ENCODE peak calls at places on chromosomes 7 and 10, in four cellular contexts. B is PC-9, Z is suprapubic skin, J is transverse colon. K is an unnamed sample. For H3K36me3, the result is how much of the 10 kb centered on the place peaks cover.

GRCh38 chr10:90088008-90088322 is 386.6 kb downstream of the KIF20B start:
- DNase-seq in B (no peak), Z (no peak), J (no peak), K (no peak)

GRCh38 chr10:68987611-68988010 is 992 bp upstream of the KIFBP start:
- DNase-seq in B (no peak), Z (no peak), J (no peak), K (no peak)

GRCh38 chr7:112995091-112995824 is 91.4 kb downstream of the GPR85 start:
- DNase-seq in B (no peak), Z (no peak), J (no peak), K (no peak)

GRCh38 chr10:79112898-79113431 is 44.2 kb downstream of the ZMIZ1 start:
- DNase-seq in B (no peak), Z (no peak), J (no peak), K (no peak)

GRCh38 chr7:80002865-80003264 is 131.8 kb upstream of the GNAI1 start:
- DNase-seq in B (no peak), Z (no peak), J (no peak), K (no peak)

GRCh38 chr7:77258014-77258413 is 58.4 kb upstream of the FGL2 start:
- DNase-seq in B (no peak), Z (no peak), J (no peak), K (no peak)

GRCh38 chr7:51613911-51614344 is 297.3 kb upstream of the COBL start:
- DNase-seq in B (no peak), Z (no peak), J (no peak), K (no peak)

GRCh38 chr7:1720325-1720724 is 50.2 kb downstream of the ELFN1 start:
- DNase-seq in B (no peak), Z (no peak), J (no peak), K (no peak)

GRCh38 chr7:45897042-45897690 is 8.9 kb downstream of the IGFBP1 start:
- DNase-seq in B (no peak), Z (no peak), J (no peak), K (no peak)

GRCh38 chr10:131955591-131956340 is 26.0 kb downstream of the BNIP3 start:
- DNase-seq in B (no peak), Z (no peak), J (no peak), K (no peak)

GRCh38 chr10:132612571-132613504 is 75.3 kb downstream of the INPP5A start:
- DNase-seq in B (no peak), Z (peak), J (no peak), K (no peak)

GRCh38 chr10:48577158-48577557 is 27.7 kb downstream of the ARHGAP22 start:
- DNase-seq in B (no peak), Z (no peak), J (no peak), K (no peak)

GRCh38 chr7:34672430-34672829 is 14.4 kb downstream of the NPSR1 start:
- DNase-seq in B (no peak), Z (no peak), J (no peak), K (no peak)

GRCh38 chr10:119871881-119872609 is 598 bp downstream of the MCMBP start:
- DNase-seq in B (peak), Z (peak), J (peak), K (peak)

GRCh38 chr10:119449760-119450461 is 92.6 kb downstream of the RGS10 start:
- DNase-seq in B (peak), Z (no peak), J (no peak), K (no peak)

GRCh38 chr10:2079603-2080078 is 342.3 kb upstream of the ADARB2 start:
- DNase-seq in B (no peak), Z (no peak), J (no peak), K (no peak)

GRCh38 chr10:64196638-64197315 is 675.6 kb downstream of the REEP3 start:
- DNase-seq in B (no peak), Z (no peak), J (no peak), K (no peak)

GRCh38 chr10:17199351-17199804 is 2.1 kb downstream of the TRDMT1 start:
- DNase-seq in B (no peak), Z (no peak), J (no peak), K (no peak)

GRCh38 chr10:218753-219152 is 83.5 kb downstream of the ZMYND11 start:
- DNase-seq in B (no peak), Z (no peak), J (no peak), K (no peak)

GRCh38 chr10:60414877-60415585 is 25.4 kb upstream of the ANK3 start:
- DNase-seq in B (peak), Z (no peak), J (no peak), K (no peak)

GRCh38 chr7:44557485-44557884 is 16.2 kb downstream of the DDX56 start:
- DNase-seq in B (no peak), Z (no peak), J (no peak), K (no peak)

GRCh38 chr10:111360260-111360925 is 283.6 kb downstream of the ADRA2A start:
- DNase-seq in B (peak), Z (no peak), J (peak), K (no peak)

GRCh38 chr7:155309021-155309338 is 11.3 kb downstream of the INSIG1 start:
- DNase-seq in B (no peak), Z (no peak), J (no peak), K (no peak)
- H3K36me3 ChIP-seq in B (under half), Z (under half), J (under half), K (under half)

GRCh38 chr10:15879663-15880062 is 19.4 kb upstream of the MINDY3 start:
- DNase-seq in B (no peak), Z (no peak), J (no peak), K (no peak)

GRCh38 chr10:15881542-15881941 is 21.2 kb upstream of the MINDY3 start:
- DNase-seq in B (no peak), Z (no peak), J (no peak), K (no peak)

GRCh38 chr10:15877836-15878576 is 17.7 kb upstream of the MINDY3 start:
- DNase-seq in B (no peak), Z (no peak), J (no peak), K (no peak)

GRCh38 chr10:15884447-15884846 is 24.1 kb upstream of the MINDY3 start:
- DNase-seq in B (no peak), Z (no peak), J (no peak), K (no peak)

GRCh38 chr10:15879058-15879457 is 18.8 kb upstream of the MINDY3 start:
- DNase-seq in B (no peak), Z (no peak), J (no peak), K (no peak)
- TF ChIP-seq CTCF in B (peak), Z (peak), J (peak), K (peak)

DNA sequence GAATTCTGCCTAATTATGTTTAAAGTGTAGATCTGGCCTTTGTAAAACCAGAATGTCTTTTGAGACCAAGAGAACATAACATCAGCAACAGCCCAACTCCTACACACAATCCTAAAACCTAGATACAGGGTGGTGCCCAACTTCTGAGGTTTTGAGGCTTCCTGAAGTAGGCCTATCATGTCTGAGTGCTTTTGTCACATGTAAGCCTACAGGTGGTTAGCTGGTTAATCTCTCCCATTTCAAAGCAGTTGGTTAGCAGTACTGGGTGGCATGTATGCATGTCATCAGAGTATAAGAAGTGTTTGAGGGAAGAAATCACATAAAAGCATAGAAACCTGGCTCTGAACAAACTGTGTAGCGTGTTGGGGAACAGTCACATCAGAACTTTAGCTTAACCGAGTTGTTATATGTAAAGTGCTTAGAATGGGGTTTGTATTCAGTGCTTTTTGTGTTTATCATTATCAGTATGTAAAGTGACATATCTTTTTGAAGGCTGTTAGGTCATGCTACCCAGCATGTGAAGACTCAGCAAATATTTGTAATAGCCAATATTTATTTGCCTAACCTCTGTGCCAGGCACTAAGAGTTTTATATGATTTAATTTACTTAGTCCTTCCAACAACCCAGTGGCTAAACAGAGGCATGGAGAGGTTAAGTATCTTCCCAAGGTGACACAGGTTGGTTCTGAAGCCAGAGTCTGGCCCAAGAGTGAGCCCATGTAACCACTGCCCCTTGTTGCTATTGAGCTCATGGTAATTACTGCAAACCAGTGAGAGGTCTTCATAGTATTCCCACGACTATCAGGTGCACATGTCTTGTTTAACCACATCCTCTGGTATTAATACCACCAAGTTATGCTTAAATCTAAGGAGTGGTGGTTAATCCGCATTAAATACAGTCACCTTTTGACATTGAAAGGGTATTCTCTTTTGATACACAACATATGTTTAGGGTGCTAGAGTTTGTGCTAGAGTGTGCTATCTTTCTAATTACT is 2.6 kb downstream of the ADD3 start:
- DNase-seq in B (no peak), Z (no peak), J (no peak), K (peak)
- H3K4me3 ChIP-seq in B (peak), Z (peak), J (no peak), K (peak)

GRCh38 chr7:24343614-24344013 is 59.6 kb downstream of the NPY start:
- DNase-seq in B (no peak), Z (no peak), J (no peak), K (no peak)
- H3K36me3 ChIP-seq in B (under half), Z (under half), J (under half), K (under half)

GRCh38 chr7:108142675-108143259 is 12.6 kb upstream of the LAMB4 start:
- DNase-seq in B (no peak), Z (no peak), J (no peak), K (no peak)

GRCh38 chr7:108143658-108144420 is 13.7 kb upstream of the LAMB4 start:
- DNase-seq in B (no peak), Z (no peak), J (no peak), K (no peak)

GRCh38 chr7:108140674-108141073 is 10.5 kb upstream of the LAMB4 start:
- DNase-seq in B (no peak), Z (no peak), J (no peak), K (no peak)

GRCh38 chr7:108144931-108145330 is 14.8 kb upstream of the LAMB4 start:
- DNase-seq in B (no peak), Z (no peak), J (no peak), K (no peak)

DNA sequence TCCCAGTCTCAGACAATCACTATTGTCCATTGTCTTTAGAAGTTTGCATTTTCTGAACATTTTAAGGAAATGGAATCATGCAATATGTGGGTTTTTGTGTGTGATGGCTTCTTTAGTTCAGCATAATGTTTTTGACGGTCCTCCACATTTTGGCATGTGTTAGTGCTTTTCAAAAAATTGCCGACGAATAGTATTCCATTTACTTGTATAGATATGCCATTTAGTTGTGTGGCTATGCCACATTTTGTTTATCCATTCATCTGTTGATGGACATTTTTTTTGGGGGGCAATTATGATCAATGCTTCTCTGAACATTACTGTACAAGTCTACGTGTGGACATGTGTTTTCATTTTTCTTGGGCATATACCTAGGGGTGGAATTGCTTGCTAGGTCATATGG is 12.0 kb upstream of the LAMB4 start:
- DNase-seq in B (no peak), Z (no peak), J (no peak), K (no peak)
- TF ChIP-seq CTCF in B (no peak), Z (no peak), J (no peak), K (no peak)

GRCh38 chr7:102424129-102424551 is 9.2 kb upstream of the ORAI2 start:
- DNase-seq in B (no peak), Z (no peak), J (no peak), K (no peak)

GRCh38 chr7:102429141-102429904 is 4.1 kb upstream of the ORAI2 start:
- DNase-seq in B (no peak), Z (no peak), J (no peak), K (no peak)

GRCh38 chr7:102424787-102425218 is 8.6 kb upstream of the ORAI2 start:
- DNase-seq in B (no peak), Z (no peak), J (peak), K (peak)

GRCh38 chr7:102425639-102426267 is 7.6 kb upstream of the ORAI2 start:
- DNase-seq in B (no peak), Z (no peak), J (peak), K (peak)

GRCh38 chr7:102426268-102427031 is 6.9 kb upstream of the ORAI2 start:
- DNase-seq in B (no peak), Z (no peak), J (peak), K (peak)
- H3K4me3 ChIP-seq in B (no peak), Z (no peak), J (no peak), K (peak)

DNA sequence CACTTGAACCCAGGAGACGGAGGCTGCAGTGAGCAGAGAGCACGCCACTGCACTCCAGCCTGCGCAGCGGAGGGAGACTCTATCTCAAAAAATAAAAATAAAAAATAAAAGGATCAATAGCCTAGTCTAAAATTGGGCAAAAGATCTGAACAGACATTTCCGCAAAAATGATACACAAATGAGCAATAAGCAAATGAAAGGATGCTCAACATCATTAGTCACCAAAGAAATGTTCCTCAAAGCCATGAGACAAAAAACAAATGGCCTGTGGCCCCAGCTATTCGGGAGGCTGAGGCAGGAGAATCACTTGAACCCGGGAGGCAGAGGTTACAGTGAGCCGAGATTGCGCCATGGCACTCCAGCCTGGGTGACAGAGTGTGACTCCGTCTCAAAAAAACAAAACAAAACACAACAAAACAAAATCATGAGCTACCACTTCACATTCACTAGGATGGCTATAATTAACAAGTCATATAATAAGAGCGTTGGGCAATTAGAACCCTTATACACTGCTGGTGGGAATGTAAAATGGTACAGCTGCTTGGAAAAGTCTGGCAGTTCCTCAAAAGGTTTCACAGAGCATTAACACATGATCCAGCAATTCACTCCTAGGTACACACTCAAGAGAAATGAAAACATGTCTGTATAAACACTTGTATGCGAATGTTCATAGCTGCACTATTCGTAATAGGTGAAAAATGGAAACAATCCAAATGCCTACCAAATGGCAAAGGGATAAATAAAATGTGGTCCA is 3.1 kb downstream of the DAGLB start:
- DNase-seq in B (no peak), Z (no peak), J (no peak), K (no peak)
- H3K36me3 ChIP-seq in B (under half), Z (under half), J (under half), K (under half)

DNA sequence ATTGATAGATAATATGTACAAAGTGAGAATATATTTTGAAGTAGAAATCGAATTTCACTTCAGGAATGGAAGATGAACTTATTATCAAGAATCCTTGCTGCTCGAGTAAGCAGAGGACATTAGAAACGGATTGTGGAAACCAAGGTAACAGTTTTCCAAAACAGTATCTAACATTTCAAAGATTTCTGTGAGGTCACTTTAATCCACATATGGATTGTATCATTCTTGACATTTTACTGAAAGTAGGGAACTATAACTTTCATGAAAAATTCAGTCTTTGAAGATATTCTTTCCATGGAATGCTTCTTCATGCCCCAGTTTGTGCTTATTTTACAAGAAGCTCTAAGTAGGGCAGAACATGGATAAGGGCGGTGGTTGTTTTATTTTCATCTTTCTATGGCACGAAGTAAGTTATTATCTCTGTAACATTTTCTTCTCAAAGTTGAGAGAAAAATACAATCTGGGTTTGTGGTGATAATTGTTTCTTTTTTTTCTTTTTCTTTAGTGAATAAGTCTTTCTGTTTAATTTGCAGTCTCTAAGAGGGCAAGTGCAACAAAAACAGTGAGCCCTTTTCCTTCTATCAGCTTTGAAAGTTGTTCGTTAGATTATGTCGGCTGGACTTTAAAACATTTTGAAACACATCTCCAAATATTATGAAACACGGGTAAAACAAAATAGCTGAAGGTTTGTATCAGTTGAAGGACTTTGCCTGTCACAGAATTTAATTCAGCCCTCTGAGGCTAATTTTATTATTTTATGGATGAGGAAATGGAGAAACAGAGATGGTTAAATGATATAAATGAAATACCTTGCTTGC is 85.5 kb downstream of the AGMO start:
- DNase-seq in B (no peak), Z (no peak), J (no peak), K (no peak)
- TF ChIP-seq CTCF in B (no peak), Z (no peak), J (no peak), K (no peak)